ENCODE peak calls at places on chromosomes 12 and 14, in five cellular contexts. Y is HCT116, E is H1, V is K562, C is HepG2. F is an unnamed sample.

GRCh38 chr14:101010835-101011234 is 107.3 kb upstream of the RTL1 start:
- DNase-seq in E (no peak), V (no peak), Y (no peak), C (no peak), F (no peak)

GRCh38 chr14:78788467-78789360 is 618.5 kb downstream of the NRXN3 start:
- DNase-seq in Y (no peak), E (no peak), C (no peak), V (no peak), F (no peak)

GRCh38 chr12:112175361-112176155 is 50.2 kb downstream of the TRAFD1 start:
- DNase-seq in Y (no peak), V (no peak), E (no peak), C (no peak), F (no peak)

GRCh38 chr12:55938826-55939501 is 8.0 kb downstream of the DGKA start:
- DNase-seq in C (no peak), V (no peak), E (no peak), Y (no peak), F (no peak)

GRCh38 chr14:95156765-95157194 is 549 bp downstream of the DICER1 start:
- DNase-seq in C (peak), V (no peak), Y (no peak), E (peak), F (no peak)

GRCh38 chr12:113497709-113498108 is 26.0 kb upstream of the LHX5 start:
- DNase-seq in Y (no peak), E (no peak), C (no peak), V (no peak), F (no peak)

GRCh38 chr14:79947440-79947839 is 263.9 kb downstream of the DIO2 start:
- DNase-seq in C (no peak), V (no peak), Y (no peak), E (no peak), F (no peak)

GRCh38 chr12:121797937-121798801 is 4.7 kb upstream of the RHOF start:
- DNase-seq in C (no peak), V (peak), E (no peak), Y (no peak), F (no peak)

GRCh38 chr14:101078105-101078891 is 174.8 kb upstream of the RTL1 start:
- DNase-seq in C (no peak), Y (no peak), V (no peak), E (no peak), F (no peak)

GRCh38 chr14:51776102-51776894 is 84.1 kb upstream of the GNG2 start:
- DNase-seq in E (peak), C (peak), Y (peak), V (peak), F (no peak)

GRCh38 chr12:65953621-65954020 is 129.3 kb downstream of the HMGA2 start:
- DNase-seq in C (no peak), V (no peak), E (no peak), Y (no peak), F (no peak)
- TF ChIP-seq ZNF274 in C (no peak), V (no peak), E (no peak), Y (no peak), F (no peak)

GRCh38 chr14:65287264-65288131 is 125.0 kb upstream of the FUT8 start:
- DNase-seq in V (no peak), Y (no peak), E (no peak), C (no peak), F (no peak)
- TF ChIP-seq SIN3A in V (no peak), Y (no peak), E (no peak), C (no peak), F (no peak)

DNA sequence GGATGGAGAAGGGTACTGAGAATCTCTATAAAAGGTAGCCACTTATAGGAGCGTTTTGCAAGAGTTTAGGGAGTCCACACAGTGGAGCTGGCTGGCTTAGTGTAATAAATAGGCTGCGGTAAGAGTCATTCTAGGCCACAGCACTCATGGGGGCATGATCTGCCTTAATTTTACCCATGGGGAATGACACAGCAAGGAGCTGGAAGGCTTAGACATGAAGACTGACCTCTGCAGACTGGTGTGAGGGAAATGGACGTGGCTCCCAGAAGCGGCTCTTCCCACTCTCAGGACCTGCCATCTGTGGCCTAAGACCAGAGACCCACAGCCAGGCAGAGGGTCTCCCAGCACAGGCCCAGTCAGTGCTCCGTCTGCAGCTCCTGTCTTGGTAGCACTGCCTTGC is 173.3 kb downstream of the PPM1H start:
- DNase-seq in Y (no peak), E (no peak), C (no peak), V (no peak), F (no peak)
- TF ChIP-seq ZNF274 in Y (no peak), E (no peak), C (no peak), V (no peak), F (no peak)

GRCh38 chr14:71022015-71022919 is 115.0 kb downstream of the PCNX1 start:
- DNase-seq in C (no peak), V (no peak), Y (peak), E (no peak), F (no peak)
- TF ChIP-seq SIN3A in C (no peak), V (no peak), Y (no peak), E (no peak), F (no peak)

GRCh38 chr14:97153527-97153926 is 356.3 kb downstream of the VRK1 start:
- DNase-seq in E (no peak), Y (no peak), C (no peak), V (no peak), F (no peak)

GRCh38 chr14:97155320-97155719 is 358.1 kb downstream of the VRK1 start:
- DNase-seq in C (no peak), E (no peak), V (no peak), Y (no peak), F (no peak)

GRCh38 chr14:97158102-97158501 is 360.9 kb downstream of the VRK1 start:
- DNase-seq in V (no peak), Y (no peak), E (no peak), C (no peak), F (no peak)

GRCh38 chr14:97156705-97157104 is 359.5 kb downstream of the VRK1 start:
- DNase-seq in E (no peak), V (no peak), Y (no peak), C (no peak), F (no peak)

GRCh38 chr14:97155814-97156213 is 358.6 kb downstream of the VRK1 start:
- DNase-seq in C (no peak), E (no peak), V (no peak), Y (no peak), F (no peak)
- TF ChIP-seq ZNF274 in C (no peak), E (no peak), V (no peak), Y (no peak), F (no peak)

DNA sequence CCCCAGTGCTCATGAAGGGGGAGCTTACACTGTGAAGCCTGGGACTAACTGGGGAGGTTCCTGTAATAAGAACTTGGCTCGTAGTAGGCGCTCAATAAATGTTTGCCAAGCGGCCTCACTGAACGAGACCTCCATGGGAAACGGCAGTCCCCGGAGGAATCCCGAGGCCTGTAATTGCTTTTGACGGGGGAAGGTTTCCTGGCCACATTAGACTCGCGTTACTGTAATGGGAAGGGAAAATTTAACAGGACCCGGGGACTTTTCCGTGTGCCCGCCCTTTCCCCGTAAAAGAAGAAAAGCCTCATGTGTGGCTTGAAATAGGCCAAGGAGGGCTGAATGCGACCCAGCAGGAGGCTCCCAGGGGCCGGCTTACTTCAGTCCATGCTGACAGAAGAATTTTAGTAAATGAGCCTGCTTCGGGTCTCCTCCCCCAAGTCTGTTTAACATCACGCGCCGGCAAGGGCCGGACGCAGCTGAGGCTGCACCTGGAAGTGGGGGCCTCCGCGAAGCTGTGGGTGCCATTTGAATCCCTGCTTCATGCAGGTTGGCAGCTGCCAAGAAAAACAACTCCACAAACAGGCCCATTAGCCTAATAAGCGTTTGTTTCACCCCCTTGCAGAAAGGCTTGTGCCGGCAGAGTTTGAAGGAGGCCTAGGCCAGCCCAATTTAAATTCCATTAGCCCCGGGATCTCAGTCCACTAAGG is 39.8 kb upstream of the PWP1 start:
- DNase-seq in C (no peak), Y (no peak), V (no peak), E (peak), F (no peak)
- TF ChIP-seq SIN3A in C (no peak), Y (no peak), V (no peak), E (no peak), F (no peak)

GRCh38 chr14:69326611-69327010 is 66.7 kb downstream of the GALNT16 start:
- DNase-seq in C (no peak), V (no peak), E (no peak), Y (no peak), F (no peak)

GRCh38 chr14:69325086-69325485 is 65.1 kb downstream of the GALNT16 start:
- DNase-seq in E (no peak), C (no peak), V (no peak), Y (no peak), F (no peak)

GRCh38 chr14:69324341-69324931 is 64.5 kb downstream of the GALNT16 start:
- DNase-seq in C (no peak), V (no peak), E (no peak), Y (no peak), F (no peak)

GRCh38 chr14:69327507-69327906 is 67.5 kb downstream of the GALNT16 start:
- DNase-seq in E (no peak), V (no peak), Y (no peak), C (no peak), F (no peak)

GRCh38 chr14:69325646-69326265 is 65.8 kb downstream of the GALNT16 start:
- DNase-seq in Y (no peak), V (peak), E (no peak), C (no peak), F (no peak)
- TF ChIP-seq ZNF274 in Y (no peak), V (no peak), E (no peak), C (no peak), F (no peak)

DNA sequence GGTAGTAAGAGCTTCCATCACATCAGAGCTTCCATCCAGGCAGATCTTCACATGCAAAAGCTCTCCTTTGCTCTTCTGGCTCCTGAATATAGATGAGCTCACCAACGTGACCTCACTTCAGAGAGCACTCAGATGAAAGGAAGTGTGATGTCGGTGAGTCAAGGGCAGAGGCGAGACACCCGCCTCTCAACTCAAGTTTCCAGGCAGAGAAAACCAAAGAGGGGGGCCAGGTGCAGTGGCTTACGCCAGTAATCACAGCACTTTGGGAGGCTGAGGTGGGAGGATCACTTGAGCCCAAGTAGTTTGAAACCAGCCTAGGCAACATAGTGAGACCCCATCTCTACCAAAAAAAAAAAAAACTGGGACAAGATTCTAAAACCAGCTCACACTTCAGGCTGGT is 126.9 kb downstream of the DUSP6 start:
- DNase-seq in V (no peak), C (no peak), E (no peak), Y (peak), F (no peak)
- TF ChIP-seq SIN3A in V (no peak), C (no peak), E (no peak), Y (no peak), F (no peak)

GRCh38 chr14:61474671-61475070 is 153.3 kb downstream of the PRKCH start:
- DNase-seq in C (no peak), Y (no peak), E (no peak), V (no peak), F (no peak)

GRCh38 chr14:61474021-61474420 is 152.6 kb downstream of the PRKCH start:
- DNase-seq in C (no peak), E (no peak), V (no peak), Y (no peak), F (no peak)

GRCh38 chr14:61471297-61471980 is 150.1 kb downstream of the PRKCH start:
- DNase-seq in V (no peak), C (no peak), E (no peak), Y (no peak), F (no peak)

GRCh38 chr14:61472025-61472672 is 150.8 kb downstream of the PRKCH start:
- DNase-seq in V (no peak), Y (no peak), C (peak), E (no peak), F (no peak)

GRCh38 chr14:61472801-61473376 is 151.5 kb downstream of the PRKCH start:
- DNase-seq in E (no peak), V (no peak), C (no peak), Y (no peak), F (no peak)
- TF ChIP-seq ZNF274 in E (no peak), V (no peak), C (no peak), Y (no peak), F (no peak)

F was measured in GM12878.